ENCODE peak calls at places on chromosomes 3 and 15, in seven cellular contexts. L is fibroblast of pulmonary artery; F is left lung; S is EH; X is NCI-H2029; U is stimulated activated CD8-positive, alpha-beta memory T cell treated with anti-CD3 and anti-CD28 coated beads, Interleukin-15, amount 100 ng/mL, for 4 hours; C is activated CD8-positive, alpha-beta memory T cell treated with anti-CD3 and anti-CD28 coated beads, Interleukin-2, amount 50 U/mL, for 48 hours. V is an unnamed sample.

GRCh38 chr3:108029466-108029865 is 61.4 kb downstream of the CD47 start:
- DNase-seq in U (no peak), L (no peak), S (no peak), X (no peak), F (no peak), C (no peak), V (no peak)

GRCh38 chr3:4711680-4711992 is 218.5 kb downstream of the ITPR1 start:
- DNase-seq in F (no peak), S (no peak), C (no peak), X (no peak), L (no peak), U (no peak), V (no peak)

GRCh38 chr15:91520848-91521247 is 332.7 kb upstream of the SLCO3A1 start:
- DNase-seq in X (no peak), L (no peak), U (no peak), C (no peak), S (peak), F (no peak), V (no peak)

GRCh38 chr3:175274474-175275218 is 415.5 kb downstream of the NAALADL2 start:
- DNase-seq in L (no peak), S (no peak), F (no peak), C (no peak), X (no peak), U (no peak), V (no peak)

GRCh38 chr15:55740981-55741591 is 1.9 kb downstream of the PRTG start:
- DNase-seq in U (no peak), C (no peak), S (peak), X (no peak), L (no peak), F (no peak), V (no peak)

GRCh38 chr3:126446791-126447190 is 28.9 kb downstream of the ZXDC start:
- DNase-seq in U (no peak), X (no peak), L (no peak), C (no peak), F (no peak), S (peak), V (no peak)

GRCh38 chr3:57127849-57128566 is 37.1 kb downstream of the IL17RD start:
- DNase-seq in F (no peak), U (no peak), X (no peak), L (peak), C (no peak), S (peak), V (no peak)

GRCh38 chr15:92011611-92012367 is 158.3 kb downstream of the SLCO3A1 start:
- DNase-seq in C (peak), S (peak), F (no peak), L (no peak), U (no peak), X (peak), V (no peak)

GRCh38 chr3:81419196-81419595 is 342.2 kb downstream of the GBE1 start:
- DNase-seq in U (no peak), F (no peak), C (no peak), L (peak), X (no peak), S (peak), V (no peak)

GRCh38 chr15:65154720-65155119 is 21.1 kb upstream of the PDCD7 start:
- DNase-seq in U (no peak), C (no peak), F (no peak), X (no peak), L (no peak), S (no peak), V (no peak)

GRCh38 chr3:129619726-129620162 is 13.3 kb upstream of the PLXND1 start:
- DNase-seq in F (peak), X (no peak), U (no peak), L (no peak), C (no peak), S (no peak), V (no peak)

GRCh38 chr3:188350956-188351355 is 197.0 kb downstream of the LPP start:
- DNase-seq in L (no peak), X (no peak), C (no peak), F (no peak), U (no peak), S (no peak), V (no peak)

GRCh38 chr3:50181985-50182384 is 9.4 kb upstream of the GNAT1 start:
- DNase-seq in U (no peak), S (no peak), X (no peak), C (no peak), F (no peak), L (no peak), V (no peak)

GRCh38 chr3:110165753-110166152 is 828.4 kb upstream of the DPPA4 start:
- DNase-seq in U (no peak), L (no peak), F (no peak), S (no peak), C (no peak), X (peak), V (no peak)

GRCh38 chr3:85838921-85839320 is 880.1 kb downstream of the CADM2 start:
- DNase-seq in C (no peak), X (peak), F (no peak), S (no peak), L (no peak), U (no peak), V (no peak)

GRCh38 chr3:136802481-136802996 is 16.4 kb upstream of the SLC35G2 start:
- DNase-seq in U (no peak), S (peak), F (no peak), C (no peak), L (peak), X (peak), V (no peak)

GRCh38 chr15:90214553-90215205 is 13.5 kb downstream of the SEMA4B start:
- DNase-seq in S (peak), C (no peak), U (no peak), X (no peak), F (no peak), L (no peak), V (no peak)

GRCh38 chr3:55469957-55470526 is 17.1 kb downstream of the WNT5A start:
- DNase-seq in U (no peak), F (peak), L (no peak), X (no peak), C (no peak), S (no peak), V (no peak)

GRCh38 chr15:31802761-31803160 is 227.6 kb upstream of the CHRNA7 start:
- DNase-seq in U (no peak), C (peak), X (no peak), F (no peak), S (no peak), L (no peak), V (no peak)

GRCh38 chr3:111747490-111747889 is 111.6 kb upstream of the PHLDB2 start:
- DNase-seq in U (no peak), C (no peak), S (peak), F (no peak), X (no peak), L (peak), V (no peak)

GRCh38 chr3:156558389-156558788 is 3.5 kb upstream of the SSR3 start:
- DNase-seq in S (no peak), C (no peak), U (no peak), L (no peak), X (no peak), F (no peak), V (no peak)

V was measured in type B pancreatic cell.